ENCODE peak calls at places on chromosomes 16 and 17, in eight cellular contexts. One of them, this sample, is unnamed.

GRCh38 chr17:73899839-73900238 is 255.6 kb upstream of the SDK2 start:
- DNase-seq in stimulated activated naive CD8-positive, alpha-beta T cell treated with anti-CD3 and anti-CD28 coated beads, Interleukin-15, Interleukin-2, amounts not matched to agents 100 U/mL and 50 U/mL, for 24 hours: no peak
- DNase-seq in cardiac muscle cell: no peak
- DNase-seq in SHP77: no peak
- DNase-seq in CD4-positive, alpha-beta T cell: no peak
- DNase-seq in fibroblast of lung: no peak
- DNase-seq in T-cell: no peak
- DNase-seq in neural crest cell: no peak
- DNase-seq in this sample: no peak

GRCh38 chr17:48484256-48484655 is 46.6 kb downstream of the HOXB1 start:
- DNase-seq in SHP77: no peak
- DNase-seq in cardiac muscle cell: no peak
- DNase-seq in fibroblast of lung: no peak
- DNase-seq in stimulated activated naive CD8-positive, alpha-beta T cell treated with anti-CD3 and anti-CD28 coated beads, Interleukin-15, Interleukin-2, amounts not matched to agents 100 U/mL and 50 U/mL, for 24 hours: no peak
- DNase-seq in CD4-positive, alpha-beta T cell: no peak
- DNase-seq in neural crest cell: no peak
- DNase-seq in T-cell: no peak
- DNase-seq in this sample: no peak

GRCh38 chr16:3145151-3145550 is 10.3 kb downstream of the ZNF213 start:
- DNase-seq in stimulated activated naive CD8-positive, alpha-beta T cell treated with anti-CD3 and anti-CD28 coated beads, Interleukin-15, Interleukin-2, amounts not matched to agents 100 U/mL and 50 U/mL, for 24 hours: no peak
- DNase-seq in neural crest cell: no peak
- DNase-seq in CD4-positive, alpha-beta T cell: no peak
- DNase-seq in cardiac muscle cell: no peak
- DNase-seq in fibroblast of lung: no peak
- DNase-seq in T-cell: no peak
- DNase-seq in SHP77: no peak
- DNase-seq in this sample: no peak

GRCh38 chr16:74107795-74108610 is 188.6 kb upstream of the PSMD7 start:
- DNase-seq in T-cell: no peak
- DNase-seq in stimulated activated naive CD8-positive, alpha-beta T cell treated with anti-CD3 and anti-CD28 coated beads, Interleukin-15, Interleukin-2, amounts not matched to agents 100 U/mL and 50 U/mL, for 24 hours: peak
- DNase-seq in cardiac muscle cell: peak
- DNase-seq in neural crest cell: peak
- DNase-seq in CD4-positive, alpha-beta T cell: no peak
- DNase-seq in SHP77: peak
- DNase-seq in fibroblast of lung: peak
- DNase-seq in this sample: peak

GRCh38 chr17:8124350-8125195 is 667 bp upstream of the HES7 start:
- DNase-seq in CD4-positive, alpha-beta T cell: no peak
- DNase-seq in neural crest cell: peak
- DNase-seq in cardiac muscle cell: peak
- DNase-seq in SHP77: peak
- DNase-seq in stimulated activated naive CD8-positive, alpha-beta T cell treated with anti-CD3 and anti-CD28 coated beads, Interleukin-15, Interleukin-2, amounts not matched to agents 100 U/mL and 50 U/mL, for 24 hours: peak
- DNase-seq in T-cell: no peak
- DNase-seq in fibroblast of lung: peak
- DNase-seq in this sample: no peak

GRCh38 chr17:76791053-76791980 is 53.4 kb downstream of the MFSD11 start:
- DNase-seq in fibroblast of lung: peak
- DNase-seq in T-cell: peak
- DNase-seq in stimulated activated naive CD8-positive, alpha-beta T cell treated with anti-CD3 and anti-CD28 coated beads, Interleukin-15, Interleukin-2, amounts not matched to agents 100 U/mL and 50 U/mL, for 24 hours: peak
- DNase-seq in neural crest cell: no peak
- DNase-seq in SHP77: no peak
- DNase-seq in CD4-positive, alpha-beta T cell: peak
- DNase-seq in cardiac muscle cell: no peak
- DNase-seq in this sample: no peak

GRCh38 chr17:34420900-34421299 is 57.9 kb upstream of the CCL1 start:
- DNase-seq in CD4-positive, alpha-beta T cell: no peak
- DNase-seq in neural crest cell: no peak
- DNase-seq in T-cell: no peak
- DNase-seq in SHP77: no peak
- DNase-seq in cardiac muscle cell: no peak
- DNase-seq in fibroblast of lung: no peak
- DNase-seq in stimulated activated naive CD8-positive, alpha-beta T cell treated with anti-CD3 and anti-CD28 coated beads, Interleukin-15, Interleukin-2, amounts not matched to agents 100 U/mL and 50 U/mL, for 24 hours: no peak
- DNase-seq in this sample: no peak

GRCh38 chr16:73565263-73565662 is 517.3 kb upstream of the ZFHX3 start:
- DNase-seq in T-cell: no peak
- DNase-seq in stimulated activated naive CD8-positive, alpha-beta T cell treated with anti-CD3 and anti-CD28 coated beads, Interleukin-15, Interleukin-2, amounts not matched to agents 100 U/mL and 50 U/mL, for 24 hours: no peak
- DNase-seq in SHP77: no peak
- DNase-seq in cardiac muscle cell: peak
- DNase-seq in CD4-positive, alpha-beta T cell: no peak
- DNase-seq in fibroblast of lung: peak
- DNase-seq in neural crest cell: no peak
- DNase-seq in this sample: no peak

GRCh38 chr17:21452377-21453143 is 76.4 kb downstream of the KCNJ12 start:
- DNase-seq in cardiac muscle cell: peak
- DNase-seq in fibroblast of lung: peak
- DNase-seq in T-cell: peak
- DNase-seq in neural crest cell: no peak
- DNase-seq in CD4-positive, alpha-beta T cell: no peak
- DNase-seq in stimulated activated naive CD8-positive, alpha-beta T cell treated with anti-CD3 and anti-CD28 coated beads, Interleukin-15, Interleukin-2, amounts not matched to agents 100 U/mL and 50 U/mL, for 24 hours: peak
- DNase-seq in SHP77: no peak
- DNase-seq in this sample: no peak